ENCODE peak calls at places on chromosomes 2 and 18, in five cellular contexts. X, D, G, R and N are unnamed samples. For H3K36me3, the result is how much of the 10 kb centered on the place peaks cover.

GRCh38 chr18:75210274-75211001 is at the start of gene TSHZ1:
- DNase-seq in R (peak), D (no peak), G (peak), X (peak), N (peak)

GRCh38 chr18:53819671-53820070 is 404.8 kb downstream of the MBD2 start:
- DNase-seq in D (no peak), X (no peak), R (no peak), G (no peak), N (no peak)

GRCh38 chr18:75063196-75063595 is 145.7 kb downstream of the PTGR3 start:
- DNase-seq in G (no peak), R (no peak), X (no peak), D (no peak), N (no peak)

GRCh38 chr2:120254178-120254577 is 1.5 kb downstream of the RALB start:
- DNase-seq in G (no peak), D (no peak), R (no peak), X (no peak), N (no peak)

GRCh38 chr2:205024822-205025518 is 479.7 kb downstream of the PARD3B start:
- DNase-seq in R (peak), G (no peak), D (peak), X (no peak), N (no peak)

GRCh38 chr18:10374615-10375295 is 79.7 kb upstream of the APCDD1 start:
- DNase-seq in G (no peak), D (no peak), X (no peak), R (no peak), N (no peak)

GRCh38 chr2:12317853-12318426 is 398.8 kb upstream of the TRIB2 start:
- DNase-seq in D (no peak), R (peak), G (no peak), X (no peak), N (no peak)

GRCh38 chr18:79739440-79739778 is 58.3 kb upstream of the KCNG2 start:
- DNase-seq in X (no peak), G (no peak), D (peak), R (no peak), N (no peak)

GRCh38 chr2:3115301-3116042 is 262.1 kb downstream of the EIPR1 start:
- DNase-seq in X (no peak), G (no peak), D (no peak), R (no peak), N (no peak)

GRCh38 chr2:229084467-229084866 is 186.6 kb downstream of the PID1 start:
- DNase-seq in G (no peak), R (no peak), D (no peak), X (no peak), N (no peak)

GRCh38 chr2:23647563-23647962 is 262.6 kb downstream of the KLHL29 start:
- DNase-seq in R (no peak), D (no peak), G (no peak), X (no peak), N (no peak)

GRCh38 chr2:174158003-174158402 is 90.3 kb downstream of the OLA1 start:
- DNase-seq in X (peak), G (peak), R (peak), D (no peak), N (no peak)

GRCh38 chr2:195057001-195057400 is 600.0 kb upstream of the SLC39A10 start:
- DNase-seq in G (no peak), D (no peak), R (no peak), X (no peak), N (no peak)

GRCh38 chr2:8536686-8537571 is 144.9 kb upstream of the ID2 start:
- DNase-seq in R (peak), D (no peak), G (no peak), X (no peak), N (no peak)

GRCh38 chr2:37326285-37326684 is 1.7 kb upstream of the PRKD3 start:
- DNase-seq in D (no peak), R (peak), G (no peak), X (peak), N (no peak)

GRCh38 chr2:237164474-237165047 is 78.9 kb downstream of the COPS8 start:
- DNase-seq in R (no peak), G (no peak), X (no peak), D (no peak), N (no peak)

GRCh38 chr2:237162959-237163358 is 77.3 kb downstream of the COPS8 start:
- DNase-seq in D (no peak), X (no peak), R (no peak), G (no peak), N (no peak)

GRCh38 chr2:237167038-237167437 is 81.3 kb downstream of the COPS8 start:
- DNase-seq in D (no peak), R (no peak), G (no peak), X (no peak), N (no peak)

GRCh38 chr2:237167934-237168333 is 82.2 kb downstream of the COPS8 start:
- DNase-seq in R (no peak), X (no peak), G (no peak), D (no peak), N (no peak)

GRCh38 chr2:237165405-237166276 is 80.0 kb downstream of the COPS8 start:
- DNase-seq in D (no peak), X (no peak), G (no peak), R (no peak), N (no peak)
- TF ChIP-seq CTCF in D (peak), X (peak), G (no peak), R (peak), N (peak)

DNA sequence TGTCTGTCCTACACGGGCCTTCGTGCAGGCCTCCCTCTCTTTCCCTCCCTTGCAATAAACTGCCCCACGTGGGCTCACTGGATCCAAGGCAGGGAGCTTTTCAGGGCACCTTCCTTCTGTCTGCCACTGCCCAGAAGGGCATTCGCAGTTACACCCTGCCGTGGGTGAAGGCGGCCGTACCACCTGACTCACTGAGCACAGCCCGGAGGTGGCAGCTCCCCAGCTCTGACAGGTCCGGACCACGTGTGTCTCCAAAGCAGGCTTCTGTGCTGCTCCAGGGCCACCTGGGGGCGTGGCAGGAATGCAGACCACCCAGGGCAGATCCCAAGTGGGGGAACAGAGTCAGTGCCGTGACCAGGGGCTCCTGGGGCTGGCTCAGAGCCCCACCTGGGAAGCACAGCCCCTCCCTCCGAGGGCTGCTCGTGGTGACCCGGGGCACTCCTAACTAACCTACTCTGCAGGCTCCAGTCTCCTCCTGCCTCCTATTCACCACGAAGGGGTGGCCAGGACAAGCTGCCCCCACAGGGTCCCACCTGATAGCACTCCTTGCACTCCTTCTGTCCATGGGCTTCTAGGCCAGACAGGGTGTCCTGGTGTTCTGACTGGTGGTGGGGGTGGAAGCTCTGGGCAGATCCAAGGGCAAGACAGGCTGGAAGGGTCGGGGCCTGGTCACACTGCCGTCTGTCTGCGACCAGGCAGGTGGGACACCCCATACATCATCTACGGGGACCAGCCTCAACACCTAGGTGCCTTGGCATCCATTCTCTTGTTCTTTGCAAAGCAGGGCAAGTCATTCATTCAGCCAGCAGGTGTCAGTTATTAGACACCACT is 9.7 kb downstream of the SNED1 start:
- DNase-seq in D (no peak), R (no peak), G (no peak), X (no peak), N (no peak)
- H3K4me3 ChIP-seq in D (no peak), R (no peak), G (no peak), X (no peak), N (no peak)

GRCh38 chr2:167675906-167676305 is 571.5 kb downstream of the STK39 start:
- DNase-seq in X (no peak), D (no peak), G (no peak), R (no peak), N (no peak)
- H3K36me3 ChIP-seq in X (under half), D (under half), G (under half), R (under half), N (under half)

DNA sequence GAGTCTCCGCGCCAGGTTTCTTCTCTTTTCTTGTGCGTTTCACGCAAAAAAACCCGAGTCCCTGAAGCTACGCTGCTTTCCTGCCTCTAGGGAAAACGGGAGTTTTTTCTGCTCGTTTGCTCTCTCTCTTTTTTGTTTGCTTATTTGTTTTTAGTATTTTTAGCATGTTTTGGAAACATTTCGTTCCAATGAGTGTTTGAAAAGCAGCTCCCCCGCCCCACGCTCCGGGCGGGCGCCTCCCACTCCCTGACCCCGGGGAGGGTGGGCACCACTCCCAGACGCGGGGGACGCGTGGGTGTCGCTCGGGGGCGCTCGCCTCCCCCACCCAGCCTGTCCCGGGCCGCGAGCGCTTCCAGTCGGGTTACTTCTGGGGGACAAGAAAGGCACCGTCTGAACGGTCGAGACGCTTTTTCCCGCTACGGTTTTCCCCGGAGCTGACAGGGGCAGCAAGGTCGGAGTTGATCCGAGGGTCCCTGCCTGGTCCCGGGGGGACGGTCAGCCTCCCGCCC is 446 bp upstream of the EFHD1 start:
- DNase-seq in D (peak), R (peak), G (no peak), X (peak), N (peak)
- TF ChIP-seq CTCF in D (no peak), R (no peak), G (no peak), X (no peak), N (no peak)